ENCODE peak calls at places on chromosomes 4 and X, in four cellular contexts. B is stomach, Z is spleen, A is suprapubic skin. D is an unnamed sample.
A peak's percentile ranks its signal among the peaks of the same experiment; 100 is the strongest.

GRCh38 chrX:75603833-75604232 is 81.0 kb upstream of the ZDHHC15 start:
- DNase-seq in A (no peak), Z (no peak), B (no peak), D (peak; percentile 8)

GRCh38 chr4:6724461-6725111 is 8.6 kb downstream of the BLOC1S4 start:
- DNase-seq in Z (peak; percentile 71), B (no peak), A (no peak), D (no peak)

GRCh38 chr4:35080799-35081198 is 1163.5 kb downstream of the ARAP2 start:
- DNase-seq in A (no peak), B (no peak), Z (no peak), D (no peak)

GRCh38 chr4:78650106-78651021 is 98.8 kb downstream of the ANXA3 start:
- DNase-seq in A (no peak), Z (no peak), B (no peak), D (no peak)

GRCh38 chr4:124018383-124019317 is 622.1 kb downstream of the SPRY1 start:
- DNase-seq in B (no peak), A (peak; percentile 79), Z (peak; percentile 70), D (peak; percentile 13)

GRCh38 chr4:948101-948935 is 16.1 kb downstream of the TMEM175 start:
- DNase-seq in A (peak; percentile 71), B (peak; percentile 47), Z (peak; percentile 70), D (peak; percentile 19)

GRCh38 chrX:19636989-19637388 is 121.7 kb upstream of the MAP3K15 start:
- DNase-seq in A (no peak), Z (no peak), B (no peak), D (no peak)

GRCh38 chr4:159144112-159144694 is 41.3 kb downstream of the RAPGEF2 start:
- DNase-seq in B (no peak), Z (no peak), A (no peak), D (no peak)

GRCh38 chr4:91111556-91111955 is 984.4 kb downstream of the CCSER1 start:
- DNase-seq in Z (no peak), A (no peak), B (no peak), D (no peak)

GRCh38 chr4:56086073-56086521 is 137.4 kb downstream of the CEP135 start:
- DNase-seq in A (no peak), Z (no peak), B (no peak), D (no peak)

GRCh38 chrX:129825746-129826505 is 17.8 kb downstream of the ZDHHC9 start:
- DNase-seq in Z (no peak), A (no peak), B (no peak), D (no peak)

GRCh38 chr4:17526695-17527477 is 11.9 kb downstream of the CLRN2 start:
- DNase-seq in A (no peak), Z (no peak), B (no peak), D (no peak)

GRCh38 chr4:173436866-173437265 is 38.0 kb upstream of the SCRG1 start:
- DNase-seq in A (no peak), B (no peak), Z (no peak), D (no peak)

GRCh38 chr4:17111959-17112659 is 213.7 kb upstream of the LDB2 start:
- DNase-seq in A (no peak), B (no peak), Z (no peak), D (no peak)

GRCh38 chrX:8048466-8048865 is 121.3 kb upstream of the PNPLA4 start:
- DNase-seq in Z (no peak), B (no peak), A (no peak), D (no peak)

GRCh38 chr4:139884438-139884837 is 218.8 kb downstream of the MGST2 start:
- DNase-seq in B (no peak), Z (no peak), A (no peak), D (no peak)

GRCh38 chrX:9135901-9136510 is 102.1 kb upstream of the FAM9B start:
- DNase-seq in B (no peak), Z (no peak), A (no peak), D (no peak)

GRCh38 chr4:36274158-36274557 is 7.3 kb upstream of the DTHD1 start:
- DNase-seq in A (no peak), Z (no peak), B (no peak), D (no peak)

GRCh38 chr4:36281384-36282106 is at the start of gene DTHD1:
- DNase-seq in Z (no peak), A (no peak), B (no peak), D (no peak)

GRCh38 chr4:36277533-36277932 is 3.9 kb upstream of the DTHD1 start:
- DNase-seq in B (no peak), Z (no peak), A (no peak), D (no peak)

GRCh38 chr4:36280555-36280954 is 861 bp upstream of the DTHD1 start:
- DNase-seq in Z (no peak), A (no peak), B (no peak), D (no peak)

GRCh38 chr4:36278789-36279188 is 2.6 kb upstream of the DTHD1 start:
- DNase-seq in Z (no peak), B (no peak), A (no peak), D (no peak)
- TF ChIP-seq POLR2AphosphoS5 in Z (no peak), B (no peak), A (no peak), D (no peak)

DNA sequence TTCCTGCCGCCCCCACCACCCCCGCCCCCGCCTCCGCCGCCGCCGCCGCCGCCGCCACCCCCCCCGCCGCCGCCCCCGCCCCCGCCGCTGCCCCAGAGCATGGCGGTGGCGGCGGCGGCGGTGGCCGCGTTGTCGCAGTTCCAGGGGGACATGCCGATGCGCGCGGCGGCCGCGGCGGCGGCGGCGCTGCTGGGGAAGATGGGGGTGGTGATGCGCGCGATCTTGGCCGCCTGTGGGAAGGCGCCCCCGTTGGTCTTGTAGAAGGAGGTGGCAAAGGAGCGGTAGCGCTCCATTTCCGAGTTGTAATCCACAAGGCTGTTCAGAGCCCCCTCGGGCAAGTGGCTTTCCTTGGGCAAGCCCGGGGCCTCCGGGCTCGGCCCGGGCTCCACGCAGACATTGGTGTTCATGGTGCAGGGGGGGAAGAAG is 3.3 kb downstream of the CXXC4 start:
- DNase-seq in A (no peak), Z (peak; percentile 79), B (peak; percentile 34), D (no peak)
- TF ChIP-seq POLR2A in A (no peak), Z (no peak), B (no peak), D (peak; percentile 48)

GRCh38 chr4:84874619-84875018 is 91.9 kb downstream of the WDFY3 start:
- DNase-seq in A (no peak), B (no peak), Z (no peak), D (no peak)

GRCh38 chr4:84875636-84876371 is 90.7 kb downstream of the WDFY3 start:
- DNase-seq in A (no peak), Z (no peak), B (no peak), D (no peak)

GRCh38 chr4:84865600-84865999 is 100.9 kb downstream of the WDFY3 start:
- DNase-seq in Z (no peak), A (no peak), B (no peak), D (no peak)

GRCh38 chr4:84866295-84866694 is 100.2 kb downstream of the WDFY3 start:
- DNase-seq in Z (no peak), B (no peak), A (no peak), D (no peak)

GRCh38 chr4:84870398-84871163 is 95.9 kb downstream of the WDFY3 start:
- DNase-seq in B (no peak), A (no peak), Z (no peak), D (no peak)
- TF ChIP-seq POLR2AphosphoS5 in B (no peak), A (no peak), Z (no peak), D (no peak)

GRCh38 chrX:119570351-119570835 is 4.0 kb upstream of the UBE2A start:
- DNase-seq in Z (no peak), A (no peak), B (no peak), D (no peak)

DNA sequence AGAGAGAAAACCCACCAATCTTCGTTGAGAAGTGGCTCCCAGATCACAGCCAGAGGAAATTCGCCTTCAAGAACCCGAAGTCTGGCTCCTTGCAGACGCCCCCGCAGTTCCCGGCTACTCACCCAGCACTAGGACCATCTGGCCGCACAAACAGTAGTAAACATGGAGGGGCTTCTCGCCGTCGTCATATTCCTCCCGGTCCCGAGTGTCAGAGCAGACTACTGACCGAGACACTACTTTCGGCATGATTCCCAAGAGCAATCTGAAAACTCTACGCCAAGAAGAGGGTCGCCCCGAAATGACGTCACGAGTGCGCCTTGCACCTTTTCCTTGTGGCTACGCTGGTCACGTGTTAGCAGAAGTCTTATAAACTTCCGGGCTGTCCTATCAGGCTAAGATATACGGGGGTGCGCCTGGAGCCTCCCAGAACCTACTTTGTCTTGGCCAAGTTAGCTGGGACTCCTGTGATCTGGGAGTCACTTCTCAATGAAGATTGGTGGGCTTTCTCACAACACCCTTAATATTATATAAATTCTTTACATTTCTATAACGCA is at the start of gene STEEP1:
- DNase-seq in Z (peak; percentile 94), B (peak; percentile 90), A (peak; percentile 89), D (peak; percentile 62)
- TF ChIP-seq POLR2A in Z (no peak), B (no peak), A (no peak), D (peak; percentile 59)

GRCh38 chr4:95636061-95636460 is 87.3 kb upstream of the UNC5C start:
- DNase-seq in B (no peak), A (no peak), Z (no peak), D (no peak)
- TF ChIP-seq POLR2AphosphoS5 in B (no peak), A (no peak), Z (no peak), D (no peak)

GRCh38 chrX:12978205-12979010 is 3.5 kb downstream of the TMSB4X start:
- DNase-seq in Z (peak; percentile 91), A (no peak), B (peak; percentile 75), D (peak; percentile 35)
- TF ChIP-seq POLR2A in Z (no peak), A (no peak), B (peak; percentile 51), D (peak; percentile 97)

GRCh38 chr4:122783301-122784215 is 43.1 kb upstream of the FGF2 start:
- DNase-seq in Z (no peak), A (no peak), B (no peak), D (no peak)
- TF ChIP-seq POLR2AphosphoS5 in Z (no peak), A (no peak), B (no peak), D (no peak)

GRCh38 chr4:119212251-119212963 is at the start of gene USP53:
- DNase-seq in A (peak; percentile 98), B (peak; percentile 99), Z (peak; percentile 99), D (peak; percentile 79)
- TF ChIP-seq POLR2A in A (peak; percentile 78), B (peak; percentile 93), Z (peak; percentile 82), D (peak; percentile 74)

DNA sequence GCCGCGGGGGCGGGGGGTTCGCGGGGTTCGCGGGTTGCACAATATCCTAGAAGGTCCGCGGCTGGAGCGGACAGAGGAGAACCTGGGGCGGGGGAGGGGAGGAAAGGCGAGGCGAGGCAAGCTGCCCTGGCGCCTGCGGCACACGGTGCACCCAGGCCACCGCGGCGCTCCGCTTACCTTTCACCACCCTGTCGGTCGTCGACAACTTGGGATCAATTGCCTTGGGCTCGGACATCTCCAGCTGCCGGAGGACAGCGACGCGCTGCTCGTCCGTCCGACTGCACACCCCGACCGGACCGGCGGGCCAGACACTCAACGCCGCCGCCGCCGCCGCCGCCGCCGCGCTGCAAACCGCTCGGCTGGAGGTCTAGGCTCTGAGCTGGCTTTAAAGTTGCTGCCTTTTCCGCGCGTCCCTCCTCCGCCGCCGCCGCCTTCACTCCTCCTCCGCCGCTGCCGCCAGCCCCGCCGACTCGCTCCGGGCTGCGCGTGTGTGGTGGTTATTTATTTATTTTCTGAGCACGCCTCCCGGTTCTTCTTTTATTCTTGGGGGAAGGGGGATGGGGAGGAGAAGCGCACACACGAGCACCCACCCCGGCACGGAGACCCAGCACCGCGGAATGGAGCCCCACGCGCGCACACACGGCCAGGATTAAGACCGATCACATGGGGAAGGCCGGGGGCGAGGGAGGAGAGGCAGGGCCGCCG is 612 bp downstream of the PPP3CA start:
- DNase-seq in B (peak; percentile 59), Z (peak; percentile 92), A (peak; percentile 83), D (peak; percentile 37)
- TF ChIP-seq POLR2AphosphoS5 in B (peak; percentile 24), Z (peak; percentile 2), A (peak; percentile 50), D (no peak)

D was measured in GM12892.